ENCODE peak calls at places on chromosomes 12 and 14, in five cellular contexts. V, Y, L, T and X are unnamed samples.

GRCh38 chr14:35155962-35156361 is 33.6 kb downstream of the PRORP start:
- DNase-seq in V (no peak), Y (no peak), L (no peak), T (no peak), X (no peak)

GRCh38 chr14:56659361-56659760 is 79.8 kb downstream of the TMEM260 start:
- DNase-seq in V (no peak), Y (no peak), L (no peak), T (no peak), X (no peak)

GRCh38 chr14:56796259-56796658 is 14.0 kb downstream of the OTX2 start:
- DNase-seq in V (no peak), Y (no peak), L (no peak), T (no peak), X (no peak)

GRCh38 chr14:24426912-24427536 is 2.4 kb downstream of the CBLN3 start:
- DNase-seq in V (no peak), Y (no peak), L (no peak), T (peak; percentile 70), X (no peak)

GRCh38 chr14:89196561-89196960 is 220.5 kb downstream of the FOXN3 start:
- DNase-seq in V (no peak), Y (no peak), L (no peak), T (no peak), X (no peak)

GRCh38 chr14:95167177-95167576 is 9.8 kb upstream of the DICER1 start:
- DNase-seq in V (no peak), Y (no peak), L (no peak), T (no peak), X (no peak)

GRCh38 chr12:27984275-27984674 is 11.7 kb upstream of the PTHLH start:
- DNase-seq in V (no peak), Y (no peak), L (no peak), T (no peak), X (no peak)

GRCh38 chr14:101445278-101445677 is 116.0 kb upstream of the DIO3 start:
- DNase-seq in V (no peak), Y (no peak), L (no peak), T (no peak), X (no peak)

GRCh38 chr12:51924551-51925399 is 17.5 kb downstream of the ACVRL1 start:
- DNase-seq in V (no peak), Y (no peak), L (no peak), T (no peak), X (no peak)

GRCh38 chr14:74609721-74610120 is 2.3 kb downstream of the LTBP2 start:
- DNase-seq in V (no peak), Y (no peak), L (no peak), T (no peak), X (no peak)

GRCh38 chr12:101078881-101079280 is 131.2 kb downstream of the SLC5A8 start:
- DNase-seq in V (no peak), Y (no peak), L (no peak), T (no peak), X (no peak)

GRCh38 chr12:62331306-62331705 is 71.1 kb downstream of the USP15 start:
- DNase-seq in V (no peak), Y (no peak), L (no peak), T (no peak), X (no peak)

GRCh38 chr14:91872517-91873470 is 5.5 kb upstream of the TC2N start:
- DNase-seq in V (no peak), Y (no peak), L (no peak), T (no peak), X (peak; percentile 62)

GRCh38 chr12:42935756-42936155 is 346.2 kb upstream of the PRICKLE1 start:
- DNase-seq in V (peak; percentile 38), Y (peak; percentile 26), L (no peak), T (no peak), X (no peak)

GRCh38 chr12:120264086-120264485 is 1.4 kb downstream of the PXN start:
- DNase-seq in V (no peak), Y (no peak), L (no peak), T (no peak), X (no peak)

GRCh38 chr14:68079941-68080697 is 260.5 kb downstream of the RAD51B start:
- DNase-seq in V (no peak), Y (no peak), L (no peak), T (no peak), X (no peak)

GRCh38 chr12:52495385-52495784 is 2.3 kb upstream of the KRT6A start:
- DNase-seq in V (no peak), Y (no peak), L (no peak), T (peak; percentile 50), X (no peak)

GRCh38 chr12:79635676-79636075 is 55.1 kb downstream of the PAWR start:
- DNase-seq in V (peak; percentile 72), Y (no peak), L (no peak), T (no peak), X (no peak)

GRCh38 chr14:79278798-79279644 is 932.3 kb downstream of the DIO2 start:
- DNase-seq in V (peak; percentile 70), Y (peak; percentile 43), L (peak; percentile 64), T (peak; percentile 85), X (peak; percentile 39)

GRCh38 chr14:103126088-103126872 is 3.0 kb downstream of the TNFAIP2 start:
- DNase-seq in V (no peak), Y (no peak), L (no peak), T (no peak), X (no peak)

GRCh38 chr12:89363582-89363981 is 11.3 kb upstream of the DUSP6 start:
- DNase-seq in V (no peak), Y (no peak), L (no peak), T (no peak), X (no peak)

GRCh38 chr12:863285-863684 is 86.2 kb downstream of the RAD52 start:
- DNase-seq in V (no peak), Y (no peak), L (no peak), T (no peak), X (no peak)

GRCh38 chr12:868722-869121 is 80.8 kb downstream of the RAD52 start:
- DNase-seq in V (no peak), Y (no peak), L (no peak), T (no peak), X (no peak)

GRCh38 chr12:865614-866013 is 83.9 kb downstream of the RAD52 start:
- DNase-seq in V (no peak), Y (no peak), L (no peak), T (no peak), X (no peak)

GRCh38 chr12:870378-870777 is 79.1 kb downstream of the RAD52 start:
- DNase-seq in V (no peak), Y (no peak), L (no peak), T (no peak), X (no peak)

DNA sequence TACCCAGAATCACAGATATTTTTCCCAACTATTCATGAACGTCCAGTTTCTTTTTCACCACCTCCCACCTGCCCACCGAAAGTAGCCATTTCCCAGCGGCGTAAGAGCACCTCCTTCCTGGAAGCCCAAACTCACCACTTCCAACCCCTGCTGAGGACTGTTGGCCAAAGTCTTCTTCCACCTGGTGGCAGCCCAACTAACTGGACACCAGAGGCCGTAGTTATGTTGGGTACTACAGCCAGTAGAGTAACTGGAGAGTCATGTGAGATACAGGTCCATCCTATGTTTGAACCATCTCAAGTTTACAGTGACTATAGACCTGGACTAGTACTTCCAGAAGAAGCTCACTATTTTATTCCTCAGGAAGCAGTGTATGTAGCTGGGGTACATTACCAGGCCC is 81.6 kb downstream of the RAD52 start:
- DNase-seq in V (no peak), Y (no peak), L (no peak), T (no peak), X (no peak)
- TF ChIP-seq CTCF in V (no peak), Y (no peak), L (no peak), T (no peak), X (no peak)

DNA sequence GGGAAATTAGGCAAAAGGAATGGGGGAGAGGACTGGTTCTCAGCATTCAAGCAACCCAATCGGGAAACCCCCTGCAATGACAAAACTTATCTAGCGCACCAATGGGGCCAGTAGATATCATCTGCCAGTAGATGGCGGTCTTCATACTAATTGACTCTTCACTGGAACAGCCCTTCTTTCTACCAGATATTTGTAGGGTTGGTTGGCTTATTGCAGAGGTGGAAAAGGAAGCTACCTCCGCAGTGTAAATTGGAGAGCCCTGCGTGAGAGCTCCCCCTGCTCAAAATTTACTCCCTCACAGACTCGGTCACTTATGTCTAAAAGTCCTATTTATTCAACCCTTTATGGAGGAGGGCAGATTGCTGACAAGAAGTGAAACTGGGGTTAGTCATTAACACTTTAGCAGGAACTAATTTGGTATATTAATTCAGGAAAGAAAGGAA is 166.1 kb upstream of the CCND2 start:
- DNase-seq in V (no peak), Y (no peak), L (no peak), T (peak; percentile 54), X (no peak)
- TF ChIP-seq CTCF in V (peak; percentile 58), Y (peak; percentile 69), L (no peak), T (peak; percentile 49), X (no peak)

DNA sequence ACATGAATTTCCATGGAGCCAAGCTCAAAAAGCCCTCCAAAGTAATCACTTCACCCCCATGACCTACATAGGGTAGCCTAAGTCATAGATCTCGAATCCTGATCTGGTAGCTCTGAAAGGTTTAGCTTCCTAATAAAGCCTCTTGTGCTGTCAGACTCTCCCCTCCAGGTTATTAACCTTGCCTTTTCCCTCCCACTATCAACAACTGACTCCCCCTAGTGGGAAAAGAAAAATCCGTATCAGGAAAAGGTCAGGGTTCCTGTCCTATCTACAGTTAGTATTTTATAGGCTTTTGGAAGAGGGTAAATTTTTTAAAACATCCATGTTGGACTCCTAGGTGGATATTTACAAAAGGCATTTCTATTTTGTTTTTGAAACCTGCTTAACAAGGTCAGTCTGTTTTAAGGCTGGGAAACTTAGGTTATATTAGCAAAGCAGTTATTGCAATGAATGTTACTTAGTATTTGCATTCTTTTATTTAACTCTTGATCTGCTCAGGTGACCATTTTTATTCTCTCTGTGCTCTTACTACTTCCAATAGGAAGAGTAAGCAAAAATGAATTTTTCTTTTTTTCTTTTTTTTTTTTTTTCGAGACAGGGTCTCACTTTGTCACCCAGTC is 8.0 kb downstream of the YY1 start:
- DNase-seq in V (no peak), Y (no peak), L (no peak), T (no peak), X (no peak)
- TF ChIP-seq CTCF in V (peak; percentile 60), Y (peak; percentile 63), L (no peak), T (peak; percentile 27), X (no peak)

DNA sequence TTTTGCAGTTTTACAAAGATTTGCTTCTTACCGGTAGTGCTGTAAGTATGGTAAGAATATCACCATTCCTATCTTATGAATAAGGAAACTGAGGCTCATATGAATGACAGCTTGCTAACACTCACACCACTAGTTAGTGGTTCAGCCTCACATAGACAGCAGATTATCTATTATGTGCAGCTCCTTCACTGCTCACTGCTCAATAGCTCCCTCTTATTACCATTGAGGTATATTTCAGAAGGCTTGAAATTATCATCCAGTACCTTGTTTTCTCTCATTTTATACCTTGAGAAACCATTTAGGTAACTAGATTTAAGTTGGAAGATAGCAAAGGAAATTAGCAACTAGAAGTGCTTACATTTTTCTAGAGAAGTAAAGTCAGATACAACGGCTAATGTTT is 15.5 kb downstream of the RIC8B start:
- DNase-seq in V (no peak), Y (no peak), L (no peak), T (no peak), X (no peak)
- TF ChIP-seq CTCF in V (peak; percentile 13), Y (no peak), L (no peak), T (no peak), X (no peak)